ENCODE peak calls at places on chromosome 1, in eight cellular contexts. U is fibroblast of pulmonary artery; L is heart left ventricle; T is right lobe of liver; B is right cardiac atrium; K is colonic mucosa; Y is CD8-positive, alpha-beta memory T cell; E is neural progenitor cell. X is an unnamed sample.
A peak's percentile ranks its signal among the peaks of the same experiment; 100 is the strongest.

GRCh38 chr1:103160281-103160680 is 52.0 kb upstream of the COL11A1 start:
- DNase-seq in U (no peak), L (no peak), T (no peak), B (no peak), K (no peak), Y (no peak), E (no peak), X (no peak)

GRCh38 chr1:94043738-94044289 is 77.1 kb downstream of the ABCA4 start:
- DNase-seq in U (no peak), L (no peak), T (no peak), B (no peak), K (no peak), Y (no peak), E (no peak), X (no peak)

GRCh38 chr1:174883361-174883760 is 116.4 kb upstream of the CACYBP start:
- DNase-seq in U (peak; percentile 37), L (no peak), T (no peak), B (no peak), K (no peak), Y (no peak), E (peak; percentile 59), X (no peak)

GRCh38 chr1:84103197-84103992 is 40.7 kb upstream of the PRKACB start:
- DNase-seq in U (peak; percentile 86), L (peak; percentile 42), T (peak; percentile 44), B (peak; percentile 64), K (peak; percentile 39), Y (no peak), E (peak; percentile 46), X (no peak)

GRCh38 chr1:219745070-219745469 is 132.2 kb upstream of the ZC3H11B start:
- DNase-seq in U (peak; percentile 11), L (no peak), T (no peak), B (no peak), K (no peak), Y (no peak), E (no peak), X (no peak)

GRCh38 chr1:150420560-150421265 is 56.8 kb downstream of the RPRD2 start:
- DNase-seq in U (peak; percentile 59), L (no peak), T (no peak), B (no peak), K (no peak), Y (no peak), E (no peak), X (no peak)

GRCh38 chr1:169892819-169893644 is 664 bp downstream of the SCYL3 start:
- DNase-seq in U (peak; percentile 40), L (peak; percentile 41), T (no peak), B (peak; percentile 79), K (peak; percentile 39), Y (no peak), E (peak; percentile 11), X (peak; percentile 62)

GRCh38 chr1:226983247-226983997 is 43.3 kb downstream of the COQ8A start:
- DNase-seq in U (no peak), L (no peak), T (no peak), B (no peak), K (no peak), Y (no peak), E (no peak), X (peak; percentile 42)

GRCh38 chr1:169809370-169810095 is 14.8 kb upstream of the METTL18 start:
- DNase-seq in U (peak; percentile 70), L (no peak), T (no peak), B (no peak), K (no peak), Y (peak; percentile 1), E (peak; percentile 48), X (no peak)

GRCh38 chr1:214422137-214422671 is 129.2 kb downstream of the PTPN14 start:
- DNase-seq in U (peak; percentile 67), L (no peak), T (no peak), B (no peak), K (no peak), Y (no peak), E (no peak), X (no peak)

GRCh38 chr1:151613275-151613867 is 1.5 kb downstream of the SNX27 start:
- DNase-seq in U (no peak), L (no peak), T (no peak), B (no peak), K (no peak), Y (no peak), E (peak; percentile 42), X (no peak)

GRCh38 chr1:248828845-248829244 is 3.1 kb upstream of the SH3BP5L start:
- DNase-seq in U (peak; percentile 93), L (no peak), T (no peak), B (no peak), K (no peak), Y (no peak), E (no peak), X (no peak)

GRCh38 chr1:182962554-182963115 is 9.7 kb upstream of the SHCBP1L start:
- DNase-seq in U (peak; percentile 92), L (peak; percentile 69), T (peak; percentile 74), B (peak; percentile 93), K (peak; percentile 52), Y (no peak), E (peak; percentile 92), X (peak; percentile 87)

GRCh38 chr1:42748021-42748420 is 8.0 kb upstream of the CLDN19 start:
- DNase-seq in U (no peak), L (no peak), T (peak; percentile 33), B (no peak), K (no peak), Y (no peak), E (no peak), X (no peak)

GRCh38 chr1:156160744-156161181 is 7.4 kb downstream of the SEMA4A start:
- DNase-seq in U (peak; percentile 70), L (peak; percentile 92), T (peak; percentile 77), B (peak; percentile 95), K (peak; percentile 81), Y (peak; percentile 66), E (peak; percentile 90), X (peak; percentile 82)

GRCh38 chr1:159854101-159854692 is 8.3 kb downstream of the VSIG8 start:
- DNase-seq in U (peak; percentile 52), L (peak; percentile 83), T (peak; percentile 64), B (peak; percentile 95), K (peak; percentile 90), Y (no peak), E (peak; percentile 73), X (peak; percentile 90)

GRCh38 chr1:59041878-59042277 is 255.0 kb upstream of the FGGY start:
- DNase-seq in U (peak; percentile 81), L (no peak), T (peak; percentile 25), B (no peak), K (no peak), Y (no peak), E (no peak), X (no peak)

GRCh38 chr1:29309621-29310020 is 73.3 kb downstream of the PTPRU start:
- DNase-seq in U (no peak), L (no peak), T (no peak), B (no peak), K (no peak), Y (no peak), E (no peak), X (no peak)

GRCh38 chr1:223712856-223713494 is 636 bp downstream of the CAPN2 start:
- DNase-seq in U (peak; percentile 30), L (peak; percentile 52), T (no peak), B (peak; percentile 79), K (no peak), Y (peak; percentile 44), E (peak; percentile 41), X (peak; percentile 27)

GRCh38 chr1:212432706-212433576 is at the start of gene NENF:
- DNase-seq in U (peak; percentile 78), L (peak; percentile 90), T (peak; percentile 87), B (peak; percentile 96), K (peak; percentile 88), Y (peak; percentile 63), E (peak; percentile 93), X (peak; percentile 70)

GRCh38 chr1:179016694-179017382 is 8.9 kb upstream of the FAM20B start:
- DNase-seq in U (peak; percentile 81), L (peak; percentile 81), T (peak; percentile 94), B (peak; percentile 95), K (peak; percentile 99), Y (no peak), E (no peak), X (peak; percentile 97)
- H3K4me3 ChIP-seq in U (no peak overlapping the region), L (no peak overlapping the region), T (no peak overlapping the region), B (no peak overlapping the region), K (peak overlapping the region; percentile 16), Y (no peak overlapping the region), E (no peak overlapping the region), X (peak overlapping the region; percentile 20)

GRCh38 chr1:161505892-161506173 is 576 bp downstream of the FCGR2A start:
- DNase-seq in U (no peak), L (no peak), T (no peak), B (no peak), K (no peak), Y (no peak), E (no peak), X (no peak)
- H3K4me3 ChIP-seq in U (no peak overlapping the region), L (peak overlapping the region; percentile 8), T (peak overlapping the region; percentile 5), B (no peak overlapping the region), K (peak overlapping the region; percentile 3), Y (no peak overlapping the region), E (no peak overlapping the region), X (no peak overlapping the region)

GRCh38 chr1:199040499-199040898 is 401.7 kb downstream of the PTPRC start:
- DNase-seq in U (no peak), L (no peak), T (no peak), B (no peak), K (no peak), Y (no peak), E (no peak), X (no peak)
- H3K4me3 ChIP-seq in U (no peak overlapping the region), L (no peak overlapping the region), T (no peak overlapping the region), B (no peak overlapping the region), K (no peak overlapping the region), Y (no peak overlapping the region), E (no peak overlapping the region), X (no peak overlapping the region)

GRCh38 chr1:2134604-2135307 is 59.8 kb downstream of the FAAP20 start:
- DNase-seq in U (no peak), L (no peak), T (no peak), B (peak; percentile 54), K (no peak), Y (no peak), E (no peak), X (no peak)

GRCh38 chr1:2133039-2133878 is 61.3 kb downstream of the FAAP20 start:
- DNase-seq in U (peak; percentile 99), L (peak; percentile 99), T (peak; percentile 91), B (peak; percentile 99), K (peak; percentile 97), Y (peak; percentile 97), E (peak; percentile 100), X (peak; percentile 99)

GRCh38 chr1:2134232-2134603 is 60.4 kb downstream of the FAAP20 start:
- DNase-seq in U (no peak), L (peak; percentile 14), T (no peak), B (no peak), K (no peak), Y (no peak), E (no peak), X (no peak)

GRCh38 chr1:2132222-2133038 is 62.1 kb downstream of the FAAP20 start:
- DNase-seq in U (peak; percentile 61), L (peak; percentile 51), T (no peak), B (peak; percentile 77), K (no peak), Y (no peak), E (peak; percentile 79), X (no peak)

DNA sequence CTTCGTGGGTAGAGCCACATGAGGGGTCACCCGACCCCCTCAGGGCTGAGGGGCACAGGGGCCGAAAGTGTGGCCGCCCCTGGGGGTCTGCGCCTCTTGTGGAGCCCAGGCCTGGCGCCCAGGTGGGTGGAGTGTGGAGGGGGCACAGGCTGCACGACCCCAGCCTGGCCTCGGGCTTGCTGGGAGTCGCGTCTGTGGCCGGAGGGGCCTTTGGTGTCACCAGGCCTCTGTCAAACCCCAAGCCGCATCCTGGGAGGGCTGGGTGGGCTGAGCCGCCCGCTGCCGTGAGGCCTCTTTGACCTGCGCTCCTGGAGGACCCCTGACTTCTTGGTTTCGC is 60.7 kb downstream of the FAAP20 start:
- DNase-seq in U (no peak), L (peak; percentile 40), T (no peak), B (no peak), K (no peak), Y (no peak), E (peak; percentile 41), X (no peak)
- H3K4me3 ChIP-seq in U (peak overlapping the region; percentile 49), L (peak overlapping the region; percentile 43), T (no peak overlapping the region), B (peak overlapping the region; percentile 30), K (peak overlapping the region; percentile 19), Y (peak overlapping the region; percentile 53), E (peak overlapping the region; percentile 35), X (peak overlapping the region; percentile 42)

X was measured in Peyer's patch.